ENCODE peak calls at places on chromosomes 3 and 15, in six cellular contexts. L is sigmoid colon, A is GM12878, W is stomach, R is K562, B is transverse colon. K is an unnamed sample.

GRCh38 chr3:171810278-171811058 is at the start of gene PLD1:
- DNase-seq in R (peak), A (no peak), L (peak), W (peak), B (peak), K (peak)

GRCh38 chr3:52528596-52529375 is 4.9 kb downstream of the NT5DC2 start:
- DNase-seq in L (peak), R (no peak), W (no peak), A (no peak), B (peak), K (no peak)

GRCh38 chr3:87873136-87873535 is 185.7 kb downstream of the CGGBP1 start:
- DNase-seq in A (no peak), R (no peak), W (no peak), B (no peak), L (no peak), K (no peak)

GRCh38 chr15:63950911-63951481 is 95.3 kb downstream of the DAPK2 start:
- DNase-seq in A (no peak), W (no peak), L (no peak), B (no peak), R (no peak), K (no peak)

GRCh38 chr15:95659646-95660045 is 670.9 kb upstream of the NR2F2 start:
- DNase-seq in L (no peak), R (no peak), B (no peak), A (no peak), W (no peak), K (no peak)

GRCh38 chr3:124033360-124034015 is 41.6 kb upstream of the ROPN1 start:
- DNase-seq in L (peak), W (no peak), B (peak), A (no peak), R (peak), K (peak)

GRCh38 chr3:70000563-70001081 is 1.1 kb downstream of the SAMMSON start:
- DNase-seq in L (no peak), B (no peak), A (no peak), R (peak), W (no peak), K (no peak)

GRCh38 chr15:40219801-40220200 is 19.1 kb upstream of the PAK6 start:
- DNase-seq in W (no peak), L (no peak), R (no peak), B (no peak), A (no peak), K (no peak)

GRCh38 chr3:152671998-152672649 is 162.8 kb upstream of the P2RY1 start:
- DNase-seq in W (no peak), B (no peak), R (no peak), L (no peak), A (no peak), K (no peak)

GRCh38 chr3:22982981-22983582 is 220.0 kb upstream of the UBE2E2 start:
- DNase-seq in B (no peak), W (no peak), L (no peak), R (no peak), A (no peak), K (no peak)

GRCh38 chr3:163328680-163329079 is 1749.6 kb downstream of the SI start:
- DNase-seq in B (no peak), L (no peak), W (no peak), A (no peak), R (no peak), K (no peak)

GRCh38 chr3:145124886-145125285 is 1036.1 kb downstream of the PLOD2 start:
- DNase-seq in A (no peak), L (no peak), B (no peak), R (no peak), W (no peak), K (no peak)

GRCh38 chr15:66923438-66923881 is 141.9 kb upstream of the SMAD3 start:
- DNase-seq in W (peak), A (no peak), L (peak), R (peak), B (peak), K (no peak)

GRCh38 chr3:183826448-183826847 is 1.1 kb upstream of the MAP6D1 start:
- DNase-seq in A (no peak), W (no peak), B (no peak), R (no peak), L (no peak), K (no peak)

GRCh38 chr15:64825081-64825430 is 391 bp downstream of the PIF1 start:
- DNase-seq in L (peak), B (no peak), A (no peak), W (no peak), R (no peak), K (no peak)

GRCh38 chr15:41928637-41929620 is 35.1 kb upstream of the SPTBN5 start:
- DNase-seq in A (peak), B (no peak), W (peak), R (no peak), L (no peak), K (no peak)

GRCh38 chr3:14536837-14537589 is 3.1 kb downstream of the GRIP2 start:
- DNase-seq in B (no peak), L (no peak), W (no peak), R (no peak), A (no peak), K (no peak)

GRCh38 chr3:142595141-142595540 is 1.1 kb upstream of the PLS1 start:
- DNase-seq in W (no peak), L (no peak), R (no peak), B (no peak), A (no peak), K (no peak)

GRCh38 chr15:60095711-60096110 is 91.6 kb downstream of the FOXB1 start:
- DNase-seq in W (no peak), R (no peak), L (no peak), B (no peak), A (no peak), K (no peak)

GRCh38 chr15:81297147-81297572 is 26.8 kb downstream of the STARD5 start:
- DNase-seq in B (peak), W (no peak), L (no peak), R (no peak), A (no peak), K (no peak)

GRCh38 chr15:28122038-28122949 is 23.2 kb upstream of the OCA2 start:
- DNase-seq in R (no peak), W (no peak), L (no peak), A (no peak), B (no peak), K (peak)

DNA sequence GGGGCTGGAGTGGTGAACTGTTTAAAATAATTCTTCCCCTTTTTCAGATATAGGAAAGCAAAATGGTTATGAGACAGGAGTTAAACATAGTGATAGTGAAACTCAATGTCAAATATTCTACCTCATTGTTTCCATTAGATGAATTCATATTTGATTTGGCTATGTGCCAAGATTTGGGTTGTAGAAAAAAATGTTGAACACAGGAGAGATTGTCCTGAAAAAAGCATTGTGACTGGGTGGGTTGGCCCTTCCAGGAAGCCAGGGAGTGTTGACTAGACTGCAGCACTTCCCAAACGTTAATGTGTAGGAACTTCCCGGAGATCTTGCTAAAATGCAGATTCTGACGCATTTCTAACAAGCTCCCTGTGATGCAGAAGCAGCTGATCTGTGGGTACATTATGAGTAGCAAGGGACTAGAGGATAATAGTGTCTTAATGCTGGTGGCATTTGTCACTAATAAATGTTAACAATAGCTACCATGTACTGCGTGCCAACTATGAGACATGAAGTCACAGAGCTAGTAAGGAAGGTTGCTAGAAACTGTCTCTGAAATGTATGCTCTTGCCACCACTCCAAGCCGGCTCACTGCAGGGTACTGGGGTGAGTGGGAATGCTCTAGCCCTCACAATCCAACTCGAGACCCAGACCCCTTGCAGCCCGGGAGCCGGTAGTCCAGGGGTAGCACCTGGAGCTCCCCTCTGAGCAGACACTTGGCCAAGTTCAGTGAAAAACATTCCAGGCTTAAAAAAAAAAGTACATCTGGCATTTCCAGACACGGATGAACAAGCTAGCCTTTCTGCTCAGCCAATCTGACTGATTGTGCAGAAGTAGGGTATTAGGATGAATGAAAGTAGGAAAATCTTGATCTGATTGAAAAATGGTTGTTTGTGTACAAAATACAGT is 120.6 kb downstream of the CD47 start:
- DNase-seq in R (no peak), W (no peak), B (no peak), A (no peak), L (no peak), K (no peak)
- TF ChIP-seq EP300 in R (no peak), W (no peak), B (no peak), A (no peak), L (no peak), K (no peak)

GRCh38 chr3:19216669-19217337 is 68.5 kb downstream of the KCNH8 start:
- DNase-seq in A (no peak), B (peak), L (no peak), W (peak), R (no peak), K (no peak)
- TF ChIP-seq POLR2AphosphoS5 in A (no peak), B (no peak), L (no peak), W (peak), R (no peak), K (no peak)

DNA sequence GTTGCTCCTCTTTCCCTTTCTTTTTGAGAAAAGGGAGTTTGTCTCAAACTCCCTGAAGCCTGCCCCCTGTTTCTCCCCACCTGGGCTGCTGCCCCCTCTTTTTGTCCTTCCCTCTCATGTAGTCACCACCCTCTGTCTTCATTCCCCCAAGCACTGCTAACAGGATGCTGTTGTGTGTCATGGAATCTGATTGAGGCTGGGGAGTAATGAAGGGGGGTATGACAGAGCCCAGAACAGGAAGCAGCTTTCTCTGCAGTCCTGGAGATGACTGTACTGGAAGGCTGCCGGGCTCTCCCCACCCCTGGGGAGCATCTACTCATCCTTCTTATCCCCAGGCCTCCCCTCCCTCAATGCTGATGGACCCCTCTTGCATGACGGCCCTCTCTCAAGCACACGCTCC is 181.6 kb downstream of the ABHD5 start:
- DNase-seq in A (no peak), R (no peak), L (no peak), W (no peak), B (no peak), K (no peak)
- TF ChIP-seq POLR2A in A (no peak), R (no peak), L (no peak), W (no peak), B (no peak), K (no peak)

GRCh38 chr3:173939319-173939718 is 541.8 kb downstream of the NLGN1 start:
- DNase-seq in R (no peak), A (no peak), B (no peak), L (no peak), W (no peak), K (no peak)
- TF ChIP-seq EP300 in R (no peak), A (no peak), B (no peak), L (no peak), W (no peak), K (no peak)

GRCh38 chr3:42180901-42181300 is 85.1 kb downstream of the CCK start:
- DNase-seq in B (peak), A (no peak), W (no peak), L (no peak), R (no peak), K (no peak)
- TF ChIP-seq POLR2AphosphoS5 in B (no peak), A (no peak), W (no peak), L (no peak), R (no peak), K (no peak)

GRCh38 chr3:149812165-149812605 is 830 bp upstream of the RNF13 start:
- DNase-seq in A (no peak), R (no peak), B (no peak), L (no peak), W (no peak), K (no peak)

GRCh38 chr3:149815318-149815717 is 2.3 kb downstream of the RNF13 start:
- DNase-seq in L (no peak), R (no peak), W (no peak), B (no peak), A (no peak), K (no peak)

GRCh38 chr3:149813367-149814281 is 609 bp downstream of the RNF13 start:
- DNase-seq in R (peak), L (peak), A (no peak), W (no peak), B (peak), K (no peak)

GRCh38 chr3:149810846-149811245 is 2.2 kb upstream of the RNF13 start:
- DNase-seq in R (no peak), B (no peak), W (no peak), A (no peak), L (no peak), K (no peak)

DNA sequence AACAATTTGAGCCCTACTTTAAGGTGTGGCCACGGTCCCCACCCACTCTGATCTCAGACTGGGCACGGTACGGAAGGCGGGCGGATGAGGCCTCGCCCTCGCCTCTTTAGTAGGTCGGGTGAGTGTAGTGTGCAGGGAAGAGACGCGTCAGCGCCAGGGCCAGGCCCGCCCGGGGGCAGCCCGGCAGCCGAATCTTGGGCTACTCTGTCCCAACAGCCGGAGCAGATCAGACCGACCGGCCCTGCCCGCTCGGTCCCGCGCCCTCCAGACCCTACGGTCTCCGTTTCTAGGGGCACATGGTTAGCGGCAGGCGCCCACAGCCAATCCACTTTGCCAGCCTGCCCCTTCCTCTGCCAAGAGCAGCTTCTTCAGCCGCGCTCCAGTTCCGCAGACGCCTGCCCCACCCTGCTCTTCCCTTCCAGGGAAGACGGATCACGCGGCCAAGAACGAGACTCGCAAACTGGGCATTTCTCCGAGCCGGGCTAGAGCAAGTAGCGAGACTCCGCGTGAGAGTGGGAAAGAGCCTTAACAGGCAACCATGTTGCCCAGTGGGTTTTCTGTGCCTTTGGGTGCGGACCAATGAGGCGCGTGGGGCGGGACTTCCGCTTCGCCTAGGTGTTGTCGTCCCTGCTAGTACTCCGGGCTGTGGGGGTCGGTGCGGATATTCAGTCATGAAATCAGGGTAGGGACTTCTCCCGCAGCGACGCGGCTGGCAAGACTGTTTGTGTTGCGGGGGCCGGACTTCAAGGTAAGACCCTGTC is at the start of gene RNF13:
- DNase-seq in W (peak), L (peak), B (peak), R (peak), A (peak), K (peak)
- TF ChIP-seq POLR2A in W (no peak), L (peak), B (peak), R (peak), A (peak), K (peak)

DNA sequence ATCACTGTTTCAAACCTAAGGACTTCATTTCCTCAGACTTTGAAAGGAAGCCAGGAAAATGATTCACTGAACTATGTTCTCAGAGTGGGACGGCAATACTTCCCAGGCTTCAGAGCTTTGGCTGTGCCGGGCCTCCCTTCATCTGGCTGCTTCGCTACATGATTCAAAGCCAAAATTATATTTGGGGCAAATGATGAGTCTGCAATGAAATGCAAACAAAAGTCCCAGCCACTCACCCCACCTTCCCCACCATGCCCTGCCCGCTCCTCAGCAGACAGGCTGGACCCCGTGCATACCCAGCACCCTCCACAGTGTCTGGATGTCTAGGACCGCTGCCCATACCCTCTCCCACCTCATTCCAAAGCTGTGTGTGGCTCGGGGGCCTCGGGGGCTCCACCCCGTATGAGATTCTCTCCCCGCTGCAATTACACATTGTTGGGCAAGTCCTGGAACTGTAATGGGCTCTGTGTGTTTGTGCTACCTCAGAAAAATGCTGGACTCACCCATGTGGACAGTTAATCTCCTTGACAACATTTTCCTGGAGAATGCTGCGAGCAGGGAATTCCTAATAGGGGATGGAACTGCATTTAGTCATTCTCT is 32.2 kb downstream of the ATP10A start:
- DNase-seq in W (no peak), L (peak), A (no peak), B (peak), R (no peak), K (no peak)
- TF ChIP-seq EP300 in W (peak), L (peak), A (no peak), B (no peak), R (no peak), K (peak)